ENCODE peak calls at places on chromosomes 2 and 18, in four cellular contexts. A is transverse colon, V is right cardiac atrium, U is K562. Y is an unnamed sample. For H3K4me1, the result is how much of the 10 kb centered on the place peaks cover.

GRCh38 chr2:127218843-127219715 is 1.0 kb downstream of the CYP27C1 start:
- DNase-seq in V (peak), A (no peak), U (no peak), Y (no peak)

GRCh38 chr2:64913357-64913869 is 75.8 kb upstream of the SLC1A4 start:
- DNase-seq in A (peak), V (no peak), U (peak), Y (peak)

GRCh38 chr18:64142904-64143303 is 6.0 kb downstream of the LINC00305 start:
- DNase-seq in A (no peak), U (no peak), V (no peak), Y (no peak)

GRCh38 chr2:162720559-162721271 is 117.9 kb downstream of the KCNH7 start:
- DNase-seq in V (no peak), A (no peak), U (no peak), Y (no peak)

GRCh38 chr2:109614715-109615636 is 812 bp downstream of the SOWAHC start:
- DNase-seq in V (peak), U (no peak), A (peak), Y (no peak)

GRCh38 chr2:71554028-71554705 is 100.8 kb downstream of the DYSF start:
- DNase-seq in A (no peak), V (no peak), U (no peak), Y (no peak)

GRCh38 chr2:25251461-25252273 is 83.3 kb upstream of the POMC start:
- DNase-seq in V (peak), U (peak), A (peak), Y (peak)

GRCh38 chr2:160214461-160215055 is 14.5 kb upstream of the ITGB6 start:
- DNase-seq in U (no peak), V (peak), A (no peak), Y (no peak)

GRCh38 chr2:158651358-158652057 is 143.6 kb upstream of the DAPL1 start:
- DNase-seq in V (no peak), A (no peak), U (no peak), Y (no peak)

GRCh38 chr2:47741101-47741500 is 41.8 kb upstream of the MSH6 start:
- DNase-seq in A (no peak), U (no peak), V (no peak), Y (no peak)

GRCh38 chr2:172211507-172211906 is 108.8 kb upstream of the DLX2 start:
- DNase-seq in V (no peak), A (no peak), U (no peak), Y (no peak)

GRCh38 chr2:182504903-182505302 is 78.1 kb upstream of the PDE1A start:
- DNase-seq in A (no peak), U (no peak), V (peak), Y (no peak)

GRCh38 chr2:85545780-85546240 is 6.8 kb downstream of the MAT2A start:
- DNase-seq in V (no peak), U (no peak), A (no peak), Y (no peak)

GRCh38 chr2:43055086-43055912 is 171.1 kb downstream of the ZFP36L2 start:
- DNase-seq in A (no peak), V (no peak), U (no peak), Y (no peak)

GRCh38 chr18:468841-469796 is 31.4 kb downstream of the COLEC12 start:
- DNase-seq in U (no peak), V (no peak), A (no peak), Y (no peak)

GRCh38 chr2:16644204-16644925 is 21.3 kb downstream of the CYRIA start:
- DNase-seq in V (no peak), U (no peak), A (no peak), Y (no peak)

GRCh38 chr2:195151711-195152110 is 505.3 kb upstream of the SLC39A10 start:
- DNase-seq in V (no peak), A (no peak), U (no peak), Y (no peak)

GRCh38 chr18:73948497-73948896 is 199.1 kb downstream of the FBXO15 start:
- DNase-seq in A (no peak), U (no peak), V (no peak), Y (no peak)

GRCh38 chr2:222424729-222425671 is 657 bp downstream of the SGPP2 start:
- DNase-seq in U (no peak), A (peak), V (peak), Y (no peak)

GRCh38 chr18:887716-888115 is 17.0 kb upstream of the ADCYAP1 start:
- DNase-seq in A (no peak), U (no peak), V (no peak), Y (no peak)

GRCh38 chr2:36976065-36976464 is 9.7 kb upstream of the STRN start:
- DNase-seq in A (no peak), U (no peak), V (no peak), Y (no peak)

GRCh38 chr2:129233751-129234406 is 745.6 kb upstream of the RAB6C start:
- DNase-seq in A (no peak), U (no peak), V (peak), Y (no peak)

GRCh38 chr2:68115965-68116364 is 41.7 kb upstream of the PNO1 start:
- DNase-seq in V (no peak), U (no peak), A (no peak), Y (no peak)

GRCh38 chr2:118913805-118914645 is 28.0 kb upstream of the MARCO start:
- DNase-seq in V (no peak), A (no peak), U (no peak), Y (no peak)

GRCh38 chr18:73409242-73409641 is 541.5 kb upstream of the NETO1 start:
- DNase-seq in V (no peak), U (no peak), A (no peak), Y (no peak)

GRCh38 chr2:100852999-100853908 is 33.3 kb downstream of the NPAS2 start:
- DNase-seq in V (no peak), U (no peak), A (no peak), Y (no peak)

GRCh38 chr2:66569321-66569851 is 134.5 kb downstream of the MEIS1 start:
- DNase-seq in A (no peak), V (no peak), U (no peak), Y (no peak)

GRCh38 chr2:66571873-66572272 is 136.9 kb downstream of the MEIS1 start:
- DNase-seq in V (no peak), A (no peak), U (no peak), Y (no peak)

GRCh38 chr2:66568650-66569300 is 133.8 kb downstream of the MEIS1 start:
- DNase-seq in U (no peak), V (no peak), A (no peak), Y (no peak)

GRCh38 chr2:66570471-66570870 is 135.5 kb downstream of the MEIS1 start:
- DNase-seq in A (no peak), V (no peak), U (no peak), Y (no peak)

GRCh38 chr2:66569974-66570373 is 135.0 kb downstream of the MEIS1 start:
- DNase-seq in A (no peak), U (no peak), V (no peak), Y (no peak)
- H3K4me1 ChIP-seq in A (under half), U (under half), V (under half), Y (under half)

GRCh38 chr2:239072786-239073185 is 224.9 kb downstream of the TWIST2 start:
- DNase-seq in A (no peak), U (no peak), V (peak), Y (no peak)
- H3K4me1 ChIP-seq in A (under half), U (under half), V (under half), Y (under half)

GRCh38 chr2:227182765-227183164 is 18.3 kb downstream of the COL4A3 start:
- DNase-seq in V (no peak), U (no peak), A (no peak), Y (no peak)
- H3K4me1 ChIP-seq in V (under half), U (under half), A (under half), Y (under half)

GRCh38 chr2:12169060-12169406 is 422.6 kb downstream of the LPIN1 start:
- DNase-seq in A (no peak), V (peak), U (no peak), Y (no peak)

GRCh38 chr2:12170151-12170550 is 423.7 kb downstream of the LPIN1 start:
- DNase-seq in V (no peak), U (no peak), A (no peak), Y (no peak)

GRCh38 chr2:12169721-12170120 is 423.3 kb downstream of the LPIN1 start:
- DNase-seq in U (no peak), A (peak), V (peak), Y (no peak)

GRCh38 chr2:12167525-12168317 is 421.3 kb downstream of the LPIN1 start:
- DNase-seq in A (peak), V (peak), U (no peak), Y (no peak)

GRCh38 chr2:12168354-12169059 is 422.1 kb downstream of the LPIN1 start:
- DNase-seq in V (no peak), U (no peak), A (no peak), Y (no peak)
- H3K4me1 ChIP-seq in V (under half), U (under half), A (under half), Y (under half)

DNA sequence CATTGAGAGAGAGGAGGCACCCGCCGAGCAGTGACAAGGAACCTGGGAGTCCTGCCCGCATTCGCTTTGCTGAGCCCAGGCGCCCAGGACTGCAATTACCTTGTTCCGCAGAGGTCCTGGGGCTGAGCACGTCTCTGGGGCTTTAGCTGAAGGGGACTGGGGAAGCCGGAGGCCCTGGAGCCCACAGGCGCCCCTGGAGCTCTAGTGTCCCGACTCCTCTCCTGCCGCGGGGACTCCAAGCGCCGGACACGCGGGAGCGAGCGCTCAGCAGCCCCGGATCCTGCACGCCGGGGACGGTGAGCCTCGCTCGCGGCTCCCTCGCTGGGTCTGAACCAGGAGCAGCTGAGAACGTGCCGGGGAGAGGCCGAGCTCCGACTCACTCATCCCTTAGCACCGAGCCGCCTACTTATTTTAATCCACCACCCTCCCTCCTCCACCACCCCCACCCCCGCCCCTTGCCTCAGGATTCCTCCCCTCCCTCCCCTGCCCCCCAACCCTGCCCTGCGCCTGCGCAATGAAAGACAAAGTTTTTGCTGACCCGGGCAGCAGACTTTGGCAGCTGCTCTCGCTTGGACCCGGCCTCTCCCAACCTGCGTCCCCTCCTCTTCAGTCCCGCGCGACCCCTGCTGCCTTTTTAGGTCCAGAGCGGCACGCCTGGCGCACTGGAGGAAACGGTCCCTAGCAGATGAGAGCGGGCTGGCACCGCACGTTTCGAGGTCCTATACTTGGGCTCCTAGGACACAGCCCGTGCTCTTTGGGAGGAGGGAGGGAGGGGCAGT is at the start of gene OSR1:
- DNase-seq in A (peak), V (peak), U (no peak), Y (peak)
- H3K4me1 ChIP-seq in A (under half), V (under half), U (under half), Y (under half)

Y was measured in NT2/D1.